ENCODE peak calls at places on chromosomes 5 and 9, in six cellular contexts. L, F, P, S, I and C are unnamed samples.

GRCh38 chr9:1032181-1032580 is 18.0 kb upstream of the DMRT2 start:
- DNase-seq in L (no peak), F (no peak), P (no peak), S (no peak), I (no peak), C (no peak)

GRCh38 chr9:101030022-101030391 is 1.5 kb downstream of the PLPPR1 start:
- DNase-seq in L (no peak), F (no peak), P (no peak), S (no peak), I (no peak), C (no peak)

GRCh38 chr9:81559741-81560140 is 129.6 kb downstream of the TLE1 start:
- DNase-seq in L (no peak), F (no peak), P (no peak), S (no peak), I (no peak), C (no peak)

GRCh38 chr5:65791721-65792698 is 70.0 kb downstream of the NLN start:
- DNase-seq in L (no peak), F (no peak), P (no peak), S (no peak), I (no peak), C (no peak)

GRCh38 chr9:29616844-29617243 is 2043.6 kb upstream of the C9orf72 start:
- DNase-seq in L (no peak), F (no peak), P (no peak), S (no peak), I (no peak), C (no peak)

GRCh38 chr9:137875846-137876245 is 1.7 kb upstream of the CACNA1B start:
- DNase-seq in L (no peak), F (no peak), P (no peak), S (no peak), I (no peak), C (no peak)

GRCh38 chr9:104772707-104773106 is 8.8 kb downstream of the NIPSNAP3B start:
- DNase-seq in L (no peak), F (no peak), P (no peak), S (no peak), I (no peak), C (no peak)

GRCh38 chr9:83238871-83239624 is 176.1 kb upstream of the RASEF start:
- DNase-seq in L (no peak), F (no peak), P (peak), S (no peak), I (no peak), C (no peak)

GRCh38 chr5:119752921-119753886 is 123.8 kb downstream of the FAM170A start:
- DNase-seq in L (no peak), F (no peak), P (no peak), S (no peak), I (no peak), C (no peak)

GRCh38 chr9:129678844-129679243 is 13.4 kb downstream of the PRRX2 start:
- DNase-seq in L (no peak), F (no peak), P (no peak), S (no peak), I (no peak), C (no peak)

GRCh38 chr5:142645456-142645855 is 40.4 kb downstream of the FGF1 start:
- DNase-seq in L (no peak), F (no peak), P (no peak), S (no peak), I (no peak), C (no peak)

GRCh38 chr5:66655395-66656324 is 59.5 kb downstream of the MAST4 start:
- DNase-seq in L (no peak), F (no peak), P (no peak), S (no peak), I (no peak), C (no peak)

GRCh38 chr5:180090769-180091546 is 19.4 kb upstream of the RNF130 start:
- DNase-seq in L (peak), F (no peak), P (peak), S (no peak), I (no peak), C (no peak)

GRCh38 chr5:119269061-119269579 is 86.7 kb upstream of the TNFAIP8 start:
- DNase-seq in L (no peak), F (no peak), P (no peak), S (peak), I (peak), C (no peak)

GRCh38 chr5:54761213-54761701 is 224.1 kb downstream of the ESM1 start:
- DNase-seq in L (no peak), F (no peak), P (no peak), S (no peak), I (no peak), C (no peak)

GRCh38 chr9:4147476-4148214 is 152.2 kb downstream of the GLIS3 start:
- DNase-seq in L (no peak), F (no peak), P (no peak), S (no peak), I (no peak), C (no peak)

GRCh38 chr9:121557581-121558422 is 58.2 kb upstream of the GGTA1 start:
- DNase-seq in L (no peak), F (no peak), P (no peak), S (no peak), I (peak), C (no peak)

GRCh38 chr5:435156-435790 is 7.7 kb upstream of the EXOC3 start:
- DNase-seq in L (no peak), F (no peak), P (no peak), S (no peak), I (no peak), C (no peak)